ENCODE peak calls at places on chromosomes 2 and 18, in five cellular contexts. One of them, this sample, is unnamed.

GRCh38 chr2:46821600-46821999 is 94.0 kb downstream of the MCFD2 start:
- DNase-seq in upper lobe of right lung: peak
- DNase-seq in ovary: no peak
- DNase-seq in sigmoid colon: no peak
- DNase-seq in A673: no peak
- DNase-seq in this sample: no peak

GRCh38 chr18:49359732-49360444 is 100.6 kb downstream of the DYM start:
- DNase-seq in A673: no peak
- DNase-seq in ovary: no peak
- DNase-seq in upper lobe of right lung: no peak
- DNase-seq in sigmoid colon: no peak
- DNase-seq in this sample: no peak

GRCh38 chr2:68805025-68805424 is 66.2 kb downstream of the BMP10 start:
- DNase-seq in A673: no peak
- DNase-seq in ovary: no peak
- DNase-seq in sigmoid colon: no peak
- DNase-seq in upper lobe of right lung: no peak
- DNase-seq in this sample: no peak

GRCh38 chr2:200756618-200757321 is 54.9 kb upstream of the BZW1 start:
- DNase-seq in upper lobe of right lung: no peak
- DNase-seq in A673: no peak
- DNase-seq in ovary: no peak
- DNase-seq in sigmoid colon: no peak
- DNase-seq in this sample: no peak

GRCh38 chr2:119914266-119914665 is 98.6 kb upstream of the EPB41L5 start:
- DNase-seq in upper lobe of right lung: no peak
- DNase-seq in A673: no peak
- DNase-seq in ovary: no peak
- DNase-seq in sigmoid colon: no peak
- DNase-seq in this sample: no peak

GRCh38 chr2:35298493-35298892 is 1057.1 kb upstream of the CRIM1 start:
- DNase-seq in ovary: no peak
- DNase-seq in upper lobe of right lung: no peak
- DNase-seq in A673: peak
- DNase-seq in sigmoid colon: no peak
- DNase-seq in this sample: no peak

GRCh38 chr2:47005687-47006086 is 90.1 kb upstream of the MCFD2 start:
- DNase-seq in ovary: no peak
- DNase-seq in upper lobe of right lung: no peak
- DNase-seq in A673: no peak
- DNase-seq in sigmoid colon: no peak
- DNase-seq in this sample: no peak

GRCh38 chr2:118670868-118671267 is 176.6 kb downstream of the EN1 start:
- DNase-seq in A673: no peak
- DNase-seq in upper lobe of right lung: no peak
- DNase-seq in sigmoid colon: no peak
- DNase-seq in ovary: no peak
- DNase-seq in this sample: no peak

GRCh38 chr2:170307052-170307451 is 129.1 kb downstream of the MYO3B start:
- DNase-seq in ovary: no peak
- DNase-seq in upper lobe of right lung: no peak
- DNase-seq in A673: no peak
- DNase-seq in sigmoid colon: no peak
- DNase-seq in this sample: no peak

GRCh38 chr2:10864888-10865551 is 46.7 kb upstream of the KCNF1 start:
- DNase-seq in sigmoid colon: no peak
- DNase-seq in upper lobe of right lung: no peak
- DNase-seq in ovary: no peak
- DNase-seq in A673: no peak
- DNase-seq in this sample: no peak

GRCh38 chr2:100817388-100817985 is 2.5 kb upstream of the NPAS2 start:
- DNase-seq in sigmoid colon: no peak
- DNase-seq in A673: no peak
- DNase-seq in upper lobe of right lung: no peak
- DNase-seq in ovary: no peak
- DNase-seq in this sample: no peak

GRCh38 chr2:43225093-43225787 is 1.2 kb downstream of the ZFP36L2 start:
- DNase-seq in A673: peak
- DNase-seq in ovary: peak
- DNase-seq in sigmoid colon: peak
- DNase-seq in upper lobe of right lung: peak
- DNase-seq in this sample: peak

GRCh38 chr2:235500761-235501662 is 7.2 kb downstream of the AGAP1 start:
- DNase-seq in A673: peak
- DNase-seq in ovary: no peak
- DNase-seq in upper lobe of right lung: no peak
- DNase-seq in sigmoid colon: no peak
- DNase-seq in this sample: no peak

GRCh38 chr2:20930928-20931327 is 108.0 kb upstream of the LDAH start:
- DNase-seq in sigmoid colon: no peak
- DNase-seq in A673: no peak
- DNase-seq in upper lobe of right lung: no peak
- DNase-seq in ovary: peak
- DNase-seq in this sample: peak

GRCh38 chr18:48902856-48903601 is 47.7 kb downstream of the SMAD7 start:
- DNase-seq in sigmoid colon: peak
- DNase-seq in upper lobe of right lung: no peak
- DNase-seq in A673: no peak
- DNase-seq in ovary: no peak
- DNase-seq in this sample: peak

GRCh38 chr18:13266208-13267100 is 47.9 kb downstream of the LDLRAD4 start:
- DNase-seq in ovary: no peak
- DNase-seq in sigmoid colon: no peak
- DNase-seq in A673: no peak
- DNase-seq in upper lobe of right lung: peak
- DNase-seq in this sample: no peak

GRCh38 chr18:6747646-6748045 is 18.1 kb downstream of the ARHGAP28 start:
- DNase-seq in sigmoid colon: no peak
- DNase-seq in A673: no peak
- DNase-seq in upper lobe of right lung: no peak
- DNase-seq in ovary: no peak
- DNase-seq in this sample: peak

GRCh38 chr2:15559800-15560403 is 1.2 kb downstream of the NBAS start:
- DNase-seq in ovary: no peak
- DNase-seq in upper lobe of right lung: no peak
- DNase-seq in sigmoid colon: no peak
- DNase-seq in A673: no peak
- DNase-seq in this sample: no peak

GRCh38 chr2:11872247-11872947 is 126.0 kb downstream of the LPIN1 start:
- DNase-seq in ovary: no peak
- DNase-seq in A673: no peak
- DNase-seq in sigmoid colon: no peak
- DNase-seq in upper lobe of right lung: no peak
- DNase-seq in this sample: peak

GRCh38 chr18:28175047-28175929 is 1.6 kb downstream of the CDH2 start:
- DNase-seq in ovary: peak
- DNase-seq in A673: no peak
- DNase-seq in sigmoid colon: peak
- DNase-seq in upper lobe of right lung: no peak
- DNase-seq in this sample: no peak

GRCh38 chr2:198525196-198525595 is 720.8 kb downstream of the PLCL1 start:
- DNase-seq in A673: no peak
- DNase-seq in upper lobe of right lung: no peak
- DNase-seq in sigmoid colon: no peak
- DNase-seq in ovary: no peak
- DNase-seq in this sample: no peak

GRCh38 chr2:96823203-96823602 is 7.1 kb downstream of the CNNM3 start:
- DNase-seq in ovary: no peak
- DNase-seq in upper lobe of right lung: no peak
- DNase-seq in sigmoid colon: no peak
- DNase-seq in A673: no peak
- DNase-seq in this sample: no peak

GRCh38 chr2:200585730-200586643 is at the start of gene AOX1:
- DNase-seq in ovary: peak
- DNase-seq in A673: peak
- DNase-seq in sigmoid colon: peak
- DNase-seq in upper lobe of right lung: peak
- DNase-seq in this sample: peak

GRCh38 chr2:106030287-106031268 is 163.5 kb downstream of the UXS1 start:
- DNase-seq in ovary: peak
- DNase-seq in upper lobe of right lung: no peak
- DNase-seq in sigmoid colon: peak
- DNase-seq in A673: no peak
- DNase-seq in this sample: no peak

GRCh38 chr2:11914455-11914854 is 168.0 kb downstream of the LPIN1 start:
- DNase-seq in ovary: no peak
- DNase-seq in upper lobe of right lung: no peak
- DNase-seq in sigmoid colon: no peak
- DNase-seq in A673: no peak
- DNase-seq in this sample: no peak

GRCh38 chr2:13601506-13601905 is 884.8 kb downstream of the TRIB2 start:
- DNase-seq in ovary: no peak
- DNase-seq in upper lobe of right lung: no peak
- DNase-seq in A673: no peak
- DNase-seq in sigmoid colon: no peak
- DNase-seq in this sample: no peak

GRCh38 chr2:8684421-8684884 is 2.6 kb downstream of the ID2 start:
- DNase-seq in upper lobe of right lung: no peak
- DNase-seq in A673: peak
- DNase-seq in sigmoid colon: no peak
- DNase-seq in ovary: no peak
- DNase-seq in this sample: peak

GRCh38 chr2:225454412-225454811 is 54.9 kb downstream of the NYAP2 start:
- DNase-seq in upper lobe of right lung: no peak
- DNase-seq in ovary: no peak
- DNase-seq in sigmoid colon: no peak
- DNase-seq in A673: peak
- DNase-seq in this sample: no peak

GRCh38 chr2:102144128-102144527 is 1.6 kb downstream of the IL1R1 start:
- DNase-seq in upper lobe of right lung: no peak
- DNase-seq in sigmoid colon: no peak
- DNase-seq in A673: no peak
- DNase-seq in ovary: no peak
- DNase-seq in this sample: no peak
- H3K4me3 ChIP-seq in upper lobe of right lung: peak
- H3K4me3 ChIP-seq in sigmoid colon: peak
- H3K4me3 ChIP-seq in A673: no peak
- H3K4me3 ChIP-seq in ovary: no peak
- H3K4me3 ChIP-seq in this sample: no peak

GRCh38 chr2:127068351-127068741 is 38.6 kb downstream of the BIN1 start:
- DNase-seq in sigmoid colon: no peak
- DNase-seq in upper lobe of right lung: no peak
- DNase-seq in A673: no peak
- DNase-seq in ovary: no peak
- DNase-seq in this sample: no peak
- H3K27ac ChIP-seq in sigmoid colon: no peak
- H3K27ac ChIP-seq in upper lobe of right lung: no peak
- H3K27ac ChIP-seq in A673: no peak
- H3K27ac ChIP-seq in ovary: no peak
- H3K27ac ChIP-seq in this sample: no peak

GRCh38 chr18:77086656-77087390 is 45.8 kb downstream of the MBP start:
- DNase-seq in upper lobe of right lung: no peak
- DNase-seq in A673: no peak
- DNase-seq in sigmoid colon: no peak
- DNase-seq in ovary: peak
- DNase-seq in this sample: no peak
- H3K4me3 ChIP-seq in upper lobe of right lung: peak
- H3K4me3 ChIP-seq in A673: no peak
- H3K4me3 ChIP-seq in sigmoid colon: peak
- H3K4me3 ChIP-seq in ovary: peak
- H3K4me3 ChIP-seq in this sample: no peak

GRCh38 chr2:175966839-175967238 is 35.2 kb downstream of the LNPK start:
- DNase-seq in upper lobe of right lung: no peak
- DNase-seq in sigmoid colon: no peak
- DNase-seq in ovary: no peak
- DNase-seq in A673: no peak
- DNase-seq in this sample: no peak
- H3K27ac ChIP-seq in upper lobe of right lung: no peak
- H3K27ac ChIP-seq in sigmoid colon: no peak
- H3K27ac ChIP-seq in ovary: no peak
- H3K27ac ChIP-seq in A673: no peak
- H3K27ac ChIP-seq in this sample: no peak

GRCh38 chr2:233976087-233976486 is 58.9 kb downstream of the TRPM8 start:
- DNase-seq in sigmoid colon: no peak
- DNase-seq in A673: no peak
- DNase-seq in upper lobe of right lung: no peak
- DNase-seq in ovary: no peak
- DNase-seq in this sample: no peak
- H3K4me3 ChIP-seq in sigmoid colon: no peak
- H3K4me3 ChIP-seq in A673: no peak
- H3K4me3 ChIP-seq in upper lobe of right lung: no peak
- H3K4me3 ChIP-seq in ovary: no peak
- H3K4me3 ChIP-seq in this sample: no peak

GRCh38 chr2:178193496-178193822 is 853 bp upstream of the OSBPL6 start:
- DNase-seq in ovary: no peak
- DNase-seq in sigmoid colon: no peak
- DNase-seq in upper lobe of right lung: no peak
- DNase-seq in A673: no peak
- DNase-seq in this sample: no peak
- H3K27ac ChIP-seq in ovary: peak
- H3K27ac ChIP-seq in sigmoid colon: peak
- H3K27ac ChIP-seq in upper lobe of right lung: peak
- H3K27ac ChIP-seq in A673: peak
- H3K27ac ChIP-seq in this sample: peak

DNA sequence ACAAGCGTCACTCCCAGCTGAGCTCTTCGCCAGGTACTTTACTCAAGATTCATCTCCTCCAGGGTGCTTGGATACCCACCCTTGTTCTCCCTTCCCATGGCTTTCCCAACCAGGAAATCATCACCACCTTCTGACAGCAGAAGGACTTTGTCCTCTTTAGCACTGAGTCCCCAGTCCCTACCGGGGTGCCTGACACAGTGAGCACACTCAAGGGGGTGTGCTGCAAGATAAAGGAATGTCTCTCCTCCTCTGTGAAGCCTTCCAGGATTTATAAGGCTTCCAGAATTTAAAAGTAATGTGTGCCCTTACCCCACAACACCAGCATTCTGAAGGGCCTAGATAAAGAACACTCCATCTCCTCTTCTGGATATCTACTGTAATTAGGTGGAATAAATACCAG is 39.6 kb downstream of the ACVR1 start:
- DNase-seq in upper lobe of right lung: no peak
- DNase-seq in ovary: no peak
- DNase-seq in sigmoid colon: no peak
- DNase-seq in A673: no peak
- DNase-seq in this sample: no peak
- H3K4me3 ChIP-seq in upper lobe of right lung: no peak
- H3K4me3 ChIP-seq in ovary: no peak
- H3K4me3 ChIP-seq in sigmoid colon: no peak
- H3K4me3 ChIP-seq in A673: no peak
- H3K4me3 ChIP-seq in this sample: no peak

This sample was measured in body of pancreas.